ENCODE peak calls at places on chromosome X, in eight cellular contexts. F is RWPE1, V is NCI-H1694 treated with DMSO at 0.1 percent for 48 hours, Z is omental fat pad, A is GM12878, M is fibroblast of the aortic adventitia, Y is epithelial cell of esophagus, S is tibial nerve. R is an unnamed sample.

GRCh38 chrX:29039501-29039900 is 452.3 kb downstream of the IL1RAPL1 start:
- DNase-seq in S (no peak), V (no peak), A (no peak), Z (no peak), F (no peak), M (no peak), Y (no peak), R (no peak)

GRCh38 chrX:69024931-69025330 is 140.3 kb downstream of the PJA1 start:
- DNase-seq in F (peak), A (no peak), S (peak), Z (no peak), V (no peak), M (peak), Y (peak), R (no peak)

GRCh38 chrX:86047174-86047991 is at the start of gene CHM:
- DNase-seq in M (peak), Y (peak), V (no peak), F (peak), Z (peak), S (peak), A (peak), R (peak)

GRCh38 chrX:46571423-46572294 is 1.9 kb upstream of the CHST7 start:
- DNase-seq in A (no peak), S (no peak), M (no peak), V (no peak), F (no peak), Y (no peak), Z (no peak), R (no peak)

GRCh38 chrX:12973561-12974216 is 1.2 kb upstream of the TMSB4X start:
- DNase-seq in V (no peak), F (no peak), S (no peak), A (no peak), M (no peak), Y (no peak), Z (no peak), R (no peak)

GRCh38 chrX:72130762-72131231 is 918 bp downstream of the RTL5 start:
- DNase-seq in Y (no peak), A (no peak), S (no peak), F (no peak), M (no peak), V (no peak), Z (no peak), R (no peak)

GRCh38 chrX:132564026-132564425 is 75.2 kb upstream of the MBNL3 start:
- DNase-seq in V (no peak), Z (no peak), S (no peak), F (no peak), Y (no peak), A (no peak), M (no peak), R (no peak)

GRCh38 chrX:110143454-110144210 is 140.7 kb downstream of the TMEM164 start:
- DNase-seq in Z (no peak), Y (peak), V (peak), S (no peak), F (peak), A (no peak), M (peak), R (no peak)

GRCh38 chrX:123976671-123977316 is 15.3 kb downstream of the STAG2 start:
- DNase-seq in Z (no peak), F (peak), V (peak), A (no peak), Y (peak), S (no peak), M (peak), R (no peak)

GRCh38 chrX:69319376-69319775 is 154.1 kb upstream of the PJA1 start:
- DNase-seq in F (peak), Z (no peak), A (no peak), S (no peak), M (no peak), V (no peak), Y (peak), R (no peak)